ENCODE peak calls at places on chromosomes 3 and 15, in nine cellular contexts. One of them, this sample, is unnamed.
A peak's percentile ranks its signal among the peaks of the same experiment; 100 is the strongest.

GRCh38 chr3:185712337-185712736 is 112.5 kb downstream of the IGF2BP2 start:
- DNase-seq in A549: no peak
- DNase-seq in uterus: no peak
- DNase-seq in transverse colon: no peak
- DNase-seq in ovary: no peak
- DNase-seq in lower leg skin: no peak
- DNase-seq in adrenal gland: no peak
- DNase-seq in heart left ventricle: no peak
- DNase-seq in IMR-90: peak; percentile 58
- DNase-seq in this sample: no peak

GRCh38 chr15:31234815-31235214 is 91.8 kb upstream of the KLF13 start:
- DNase-seq in IMR-90: no peak
- DNase-seq in ovary: no peak
- DNase-seq in lower leg skin: no peak
- DNase-seq in uterus: no peak
- DNase-seq in A549: no peak
- DNase-seq in transverse colon: no peak
- DNase-seq in adrenal gland: no peak
- DNase-seq in heart left ventricle: no peak
- DNase-seq in this sample: no peak

GRCh38 chr15:88878720-88879184 is 16.6 kb downstream of the HAPLN3 start:
- DNase-seq in lower leg skin: no peak
- DNase-seq in ovary: no peak
- DNase-seq in IMR-90: peak; percentile 35
- DNase-seq in uterus: no peak
- DNase-seq in heart left ventricle: no peak
- DNase-seq in adrenal gland: peak; percentile 28
- DNase-seq in A549: peak; percentile 68
- DNase-seq in transverse colon: peak; percentile 36
- DNase-seq in this sample: peak; percentile 53

GRCh38 chr15:63880744-63881143 is 47.0 kb upstream of the HERC1 start:
- DNase-seq in IMR-90: peak; percentile 58
- DNase-seq in uterus: no peak
- DNase-seq in lower leg skin: no peak
- DNase-seq in adrenal gland: peak; percentile 49
- DNase-seq in A549: no peak
- DNase-seq in ovary: no peak
- DNase-seq in transverse colon: no peak
- DNase-seq in heart left ventricle: no peak
- DNase-seq in this sample: no peak

GRCh38 chr15:39285663-39286062 is 295.2 kb upstream of the THBS1 start:
- DNase-seq in ovary: no peak
- DNase-seq in uterus: no peak
- DNase-seq in adrenal gland: no peak
- DNase-seq in heart left ventricle: no peak
- DNase-seq in A549: no peak
- DNase-seq in transverse colon: no peak
- DNase-seq in IMR-90: peak; percentile 27
- DNase-seq in lower leg skin: no peak
- DNase-seq in this sample: no peak

GRCh38 chr15:87527416-87527815 is 729.1 kb downstream of the NTRK3 start:
- DNase-seq in lower leg skin: no peak
- DNase-seq in adrenal gland: no peak
- DNase-seq in IMR-90: no peak
- DNase-seq in ovary: no peak
- DNase-seq in heart left ventricle: no peak
- DNase-seq in uterus: no peak
- DNase-seq in transverse colon: no peak
- DNase-seq in A549: no peak
- DNase-seq in this sample: no peak

GRCh38 chr3:8324727-8325126 is 176.9 kb upstream of the LMCD1 start:
- DNase-seq in IMR-90: peak; percentile 27
- DNase-seq in heart left ventricle: peak; percentile 28
- DNase-seq in ovary: no peak
- DNase-seq in adrenal gland: peak; percentile 60
- DNase-seq in transverse colon: peak; percentile 16
- DNase-seq in uterus: no peak
- DNase-seq in A549: peak; percentile 55
- DNase-seq in lower leg skin: no peak
- DNase-seq in this sample: peak; percentile 50

GRCh38 chr15:65331811-65332210 is 27.3 kb downstream of the RNU5B-1 start:
- DNase-seq in IMR-90: no peak
- DNase-seq in adrenal gland: no peak
- DNase-seq in heart left ventricle: no peak
- DNase-seq in uterus: no peak
- DNase-seq in ovary: no peak
- DNase-seq in lower leg skin: no peak
- DNase-seq in A549: no peak
- DNase-seq in transverse colon: no peak
- DNase-seq in this sample: no peak

GRCh38 chr15:62847900-62848489 is 194.6 kb upstream of the TPM1 start:
- DNase-seq in lower leg skin: peak; percentile 90
- DNase-seq in transverse colon: peak; percentile 83
- DNase-seq in IMR-90: peak; percentile 54
- DNase-seq in heart left ventricle: peak; percentile 75
- DNase-seq in A549: peak; percentile 89
- DNase-seq in adrenal gland: peak; percentile 41
- DNase-seq in ovary: peak; percentile 81
- DNase-seq in uterus: peak; percentile 76
- DNase-seq in this sample: peak; percentile 26

GRCh38 chr15:25616471-25616870 is 177.6 kb upstream of the UBE3A start:
- DNase-seq in transverse colon: no peak
- DNase-seq in uterus: no peak
- DNase-seq in IMR-90: no peak
- DNase-seq in lower leg skin: no peak
- DNase-seq in adrenal gland: no peak
- DNase-seq in heart left ventricle: no peak
- DNase-seq in ovary: no peak
- DNase-seq in A549: no peak
- DNase-seq in this sample: no peak

GRCh38 chr3:136984837-136985236 is 27.1 kb downstream of the IL20RB start:
- DNase-seq in ovary: no peak
- DNase-seq in IMR-90: peak; percentile 74
- DNase-seq in lower leg skin: no peak
- DNase-seq in transverse colon: peak; percentile 76
- DNase-seq in heart left ventricle: no peak
- DNase-seq in A549: no peak
- DNase-seq in adrenal gland: no peak
- DNase-seq in uterus: no peak
- DNase-seq in this sample: peak; percentile 63

GRCh38 chr15:65300924-65301441 is 3.5 kb upstream of the RNU5B-1 start:
- DNase-seq in lower leg skin: no peak
- DNase-seq in transverse colon: no peak
- DNase-seq in A549: no peak
- DNase-seq in uterus: no peak
- DNase-seq in adrenal gland: no peak
- DNase-seq in heart left ventricle: no peak
- DNase-seq in IMR-90: no peak
- DNase-seq in ovary: peak; percentile 45
- DNase-seq in this sample: peak; percentile 42

GRCh38 chr3:149566296-149566945 is 91.4 kb downstream of the WWTR1 start:
- DNase-seq in IMR-90: peak; percentile 47
- DNase-seq in heart left ventricle: no peak
- DNase-seq in uterus: no peak
- DNase-seq in adrenal gland: no peak
- DNase-seq in lower leg skin: no peak
- DNase-seq in transverse colon: no peak
- DNase-seq in A549: no peak
- DNase-seq in ovary: no peak
- DNase-seq in this sample: no peak

GRCh38 chr15:75167588-75168076 is 34.0 kb upstream of the C15orf39 start:
- DNase-seq in A549: no peak
- DNase-seq in lower leg skin: no peak
- DNase-seq in uterus: no peak
- DNase-seq in transverse colon: no peak
- DNase-seq in IMR-90: peak; percentile 81
- DNase-seq in adrenal gland: peak; percentile 54
- DNase-seq in ovary: peak; percentile 34
- DNase-seq in heart left ventricle: peak; percentile 47
- DNase-seq in this sample: no peak

GRCh38 chr15:90087454-90088154 is 14.7 kb downstream of the IDH2 start:
- DNase-seq in uterus: no peak
- DNase-seq in heart left ventricle: no peak
- DNase-seq in A549: peak; percentile 85
- DNase-seq in ovary: peak; percentile 77
- DNase-seq in lower leg skin: no peak
- DNase-seq in transverse colon: peak; percentile 26
- DNase-seq in IMR-90: peak; percentile 36
- DNase-seq in adrenal gland: no peak
- DNase-seq in this sample: no peak

DNA sequence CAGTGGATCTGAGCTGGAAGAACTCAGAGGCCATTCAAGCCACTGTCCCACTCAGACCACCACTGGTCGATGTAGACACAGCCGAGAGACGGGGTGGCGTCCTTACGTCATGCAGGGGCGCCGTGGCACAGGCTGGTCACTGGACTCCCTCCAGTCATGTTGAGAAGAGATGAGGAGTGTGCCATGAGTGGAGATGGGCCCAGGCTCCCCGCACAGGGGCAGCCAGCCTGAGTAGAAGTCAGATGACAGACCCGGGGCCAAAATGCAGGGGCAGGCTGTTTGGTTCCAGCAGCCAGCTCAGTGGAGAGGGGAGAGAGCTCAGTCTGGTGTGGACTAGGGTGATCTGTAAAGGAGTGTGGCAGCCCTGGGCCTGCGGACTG is 33.4 kb upstream of the KIF23 start:
- DNase-seq in transverse colon: no peak
- DNase-seq in ovary: no peak
- DNase-seq in IMR-90: no peak
- DNase-seq in A549: no peak
- DNase-seq in adrenal gland: peak; percentile 9
- DNase-seq in uterus: no peak
- DNase-seq in heart left ventricle: no peak
- DNase-seq in lower leg skin: no peak
- DNase-seq in this sample: no peak
- TF ChIP-seq CTCF in transverse colon: no peak
- TF ChIP-seq CTCF in ovary: no peak
- TF ChIP-seq CTCF in IMR-90: no peak
- TF ChIP-seq CTCF in A549: no peak
- TF ChIP-seq CTCF in adrenal gland: no peak
- TF ChIP-seq CTCF in uterus: no peak
- TF ChIP-seq CTCF in heart left ventricle: no peak
- TF ChIP-seq CTCF in lower leg skin: no peak
- TF ChIP-seq CTCF in this sample: no peak

DNA sequence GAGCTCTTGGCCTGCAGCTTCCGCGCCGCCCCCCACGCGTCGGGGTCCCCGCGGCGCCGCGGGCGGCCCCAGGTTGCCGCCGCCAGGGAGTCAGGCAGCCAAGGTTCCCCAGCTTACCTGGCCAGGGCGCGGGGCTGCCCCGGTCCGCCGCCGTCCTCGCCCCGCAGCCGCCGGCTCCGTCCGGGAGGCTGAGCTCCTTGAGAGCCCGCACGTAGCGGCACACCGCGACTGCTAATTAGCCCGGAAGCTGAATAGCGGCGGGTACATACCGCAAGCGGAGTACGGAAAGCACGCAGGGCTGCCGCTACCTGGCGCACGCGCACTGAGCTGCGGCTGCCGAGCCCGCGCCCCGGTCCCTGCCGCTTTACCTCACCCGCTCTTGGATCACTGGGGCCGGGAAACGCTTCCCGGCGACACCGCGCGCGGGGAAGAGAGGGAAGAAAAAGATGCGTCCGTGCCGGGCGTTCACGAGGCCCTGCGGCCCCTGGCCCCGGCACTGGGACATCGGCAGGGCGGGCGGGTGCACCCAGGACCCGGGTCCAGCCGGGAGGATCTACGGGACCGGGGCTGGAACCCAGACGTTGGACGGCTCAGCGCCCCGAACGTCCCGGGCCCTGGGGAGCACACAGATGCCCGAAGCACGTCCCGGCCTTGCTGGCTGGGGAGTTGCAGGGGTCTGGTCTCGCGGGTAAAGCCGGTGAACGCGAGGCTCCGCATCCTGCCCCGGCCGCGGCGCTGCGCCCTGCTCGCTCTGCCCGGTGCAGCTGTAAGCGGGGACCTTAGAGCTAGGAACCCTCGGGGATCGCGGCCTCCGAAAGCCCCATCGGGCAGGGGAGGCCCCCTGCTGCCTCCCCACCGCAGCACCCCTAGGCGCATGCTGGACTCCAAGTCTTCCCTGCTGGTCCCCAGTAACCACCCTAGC is at the start of gene GOLGA8B:
- DNase-seq in ovary: peak; percentile 85
- DNase-seq in A549: peak; percentile 79
- DNase-seq in heart left ventricle: peak; percentile 73
- DNase-seq in transverse colon: peak; percentile 79
- DNase-seq in lower leg skin: peak; percentile 90
- DNase-seq in IMR-90: peak; percentile 41
- DNase-seq in adrenal gland: peak; percentile 70
- DNase-seq in uterus: peak; percentile 64
- DNase-seq in this sample: peak; percentile 90
- TF ChIP-seq POLR2A in ovary: no peak
- TF ChIP-seq POLR2A in A549: peak; percentile 62
- TF ChIP-seq POLR2A in heart left ventricle: peak; percentile 29
- TF ChIP-seq POLR2A in transverse colon: peak; percentile 12
- TF ChIP-seq POLR2A in lower leg skin: no peak
- TF ChIP-seq POLR2A in IMR-90: no peak
- TF ChIP-seq POLR2A in adrenal gland: no peak
- TF ChIP-seq POLR2A in uterus: no peak
- TF ChIP-seq POLR2A in this sample: no peak

GRCh38 chr3:65400893-65401292 is 637.8 kb downstream of the MAGI1 start:
- DNase-seq in uterus: no peak
- DNase-seq in lower leg skin: no peak
- DNase-seq in ovary: no peak
- DNase-seq in IMR-90: no peak
- DNase-seq in heart left ventricle: no peak
- DNase-seq in transverse colon: no peak
- DNase-seq in A549: no peak
- DNase-seq in adrenal gland: no peak
- DNase-seq in this sample: no peak
- H3K4me3 ChIP-seq in uterus: no peak overlapping the region
- H3K4me3 ChIP-seq in lower leg skin: no peak overlapping the region
- H3K4me3 ChIP-seq in ovary: no peak overlapping the region
- H3K4me3 ChIP-seq in IMR-90: no peak overlapping the region
- H3K4me3 ChIP-seq in heart left ventricle: no peak overlapping the region
- H3K4me3 ChIP-seq in transverse colon: no peak overlapping the region
- H3K4me3 ChIP-seq in A549: no peak overlapping the region
- H3K4me3 ChIP-seq in adrenal gland: no peak overlapping the region
- H3K4me3 ChIP-seq in this sample: no peak overlapping the region

DNA sequence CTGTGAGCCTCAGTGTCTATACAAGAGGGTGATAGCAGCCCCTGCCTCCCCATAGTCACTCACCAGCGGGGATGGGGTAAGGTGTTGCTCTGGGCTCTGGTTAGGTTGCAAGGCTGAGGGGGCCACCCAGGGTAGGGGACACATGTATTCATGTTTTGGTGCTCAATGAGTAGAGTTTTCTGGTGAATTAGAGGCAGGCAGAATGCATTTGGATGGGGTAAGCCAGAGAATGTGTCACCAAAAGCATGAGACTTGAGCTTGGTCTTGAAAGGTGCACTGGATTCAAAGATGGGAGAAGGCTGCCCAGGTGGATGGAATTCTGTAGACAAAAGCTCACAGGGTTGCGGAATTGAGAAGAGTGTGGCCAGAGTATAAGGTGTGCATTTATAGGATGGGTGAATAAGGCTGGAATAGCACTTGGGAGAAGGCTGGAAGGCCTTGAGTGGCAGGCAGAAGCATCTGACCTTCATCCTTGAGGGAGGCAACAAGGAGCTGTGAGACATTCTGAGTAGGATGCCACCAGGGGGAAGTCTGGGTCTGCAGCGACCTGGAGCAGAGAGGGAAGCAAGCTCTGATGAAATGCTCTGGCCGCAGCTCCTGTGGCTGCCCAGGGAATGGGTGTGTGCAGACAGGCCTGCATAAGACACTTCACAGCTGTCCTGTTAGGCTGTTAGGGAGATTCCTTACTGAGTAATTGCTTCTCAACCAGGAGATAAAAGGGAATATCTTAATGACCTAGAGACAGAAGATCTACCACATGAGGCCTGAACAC is 149.6 kb downstream of the CHDH start:
- DNase-seq in transverse colon: no peak
- DNase-seq in lower leg skin: peak; percentile 52
- DNase-seq in A549: peak; percentile 7
- DNase-seq in adrenal gland: no peak
- DNase-seq in IMR-90: no peak
- DNase-seq in uterus: no peak
- DNase-seq in ovary: no peak
- DNase-seq in heart left ventricle: no peak
- DNase-seq in this sample: no peak
- TF ChIP-seq CTCF in transverse colon: no peak
- TF ChIP-seq CTCF in lower leg skin: no peak
- TF ChIP-seq CTCF in A549: no peak
- TF ChIP-seq CTCF in adrenal gland: no peak
- TF ChIP-seq CTCF in IMR-90: no peak
- TF ChIP-seq CTCF in uterus: no peak
- TF ChIP-seq CTCF in ovary: no peak
- TF ChIP-seq CTCF in heart left ventricle: no peak
- TF ChIP-seq CTCF in this sample: no peak